ENCODE peak calls at places on chromosomes 5 and 9, in seven cellular contexts. One of them, this sample, is unnamed. For H3K36me3, the result is how much of the 10 kb centered on the place peaks cover.

GRCh38 chr9:82242285-82242963 is 253.9 kb downstream of the SPATA31D1 start:
- DNase-seq in SK-N-SH: no peak
- DNase-seq in HepG2: no peak
- DNase-seq in PC-3: no peak
- DNase-seq in neural progenitor cell: no peak
- DNase-seq in K562: no peak
- DNase-seq in OCI-LY7: peak
- DNase-seq in this sample: no peak

GRCh38 chr9:128002959-128003358 is 22.2 kb upstream of the EEIG1 start:
- DNase-seq in K562: no peak
- DNase-seq in PC-3: no peak
- DNase-seq in OCI-LY7: no peak
- DNase-seq in SK-N-SH: peak
- DNase-seq in neural progenitor cell: no peak
- DNase-seq in HepG2: no peak
- DNase-seq in this sample: no peak

GRCh38 chr5:123360910-123361309 is 62.3 kb downstream of the CEP120 start:
- DNase-seq in neural progenitor cell: no peak
- DNase-seq in PC-3: no peak
- DNase-seq in SK-N-SH: no peak
- DNase-seq in K562: no peak
- DNase-seq in OCI-LY7: no peak
- DNase-seq in HepG2: no peak
- DNase-seq in this sample: no peak

GRCh38 chr9:99572529-99572928 is 249.2 kb upstream of the NR4A3 start:
- DNase-seq in neural progenitor cell: no peak
- DNase-seq in PC-3: no peak
- DNase-seq in K562: no peak
- DNase-seq in SK-N-SH: no peak
- DNase-seq in HepG2: no peak
- DNase-seq in OCI-LY7: no peak
- DNase-seq in this sample: no peak

GRCh38 chr5:9505215-9505614 is 40.7 kb downstream of the SEMA5A start:
- DNase-seq in K562: no peak
- DNase-seq in OCI-LY7: no peak
- DNase-seq in PC-3: no peak
- DNase-seq in HepG2: no peak
- DNase-seq in neural progenitor cell: no peak
- DNase-seq in SK-N-SH: no peak
- DNase-seq in this sample: no peak

GRCh38 chr9:100505564-100506159 is 32.7 kb downstream of the TMEFF1 start:
- DNase-seq in OCI-LY7: peak
- DNase-seq in neural progenitor cell: peak
- DNase-seq in K562: peak
- DNase-seq in SK-N-SH: peak
- DNase-seq in HepG2: peak
- DNase-seq in PC-3: peak
- DNase-seq in this sample: peak

GRCh38 chr5:169875091-169875727 is 105.1 kb downstream of the INSYN2B start:
- DNase-seq in SK-N-SH: no peak
- DNase-seq in PC-3: no peak
- DNase-seq in neural progenitor cell: no peak
- DNase-seq in OCI-LY7: no peak
- DNase-seq in HepG2: no peak
- DNase-seq in K562: no peak
- DNase-seq in this sample: no peak

GRCh38 chr5:36939969-36940858 is 63.6 kb downstream of the NIPBL start:
- DNase-seq in PC-3: peak
- DNase-seq in neural progenitor cell: no peak
- DNase-seq in K562: no peak
- DNase-seq in HepG2: no peak
- DNase-seq in SK-N-SH: no peak
- DNase-seq in OCI-LY7: no peak
- DNase-seq in this sample: no peak

GRCh38 chr9:123657921-123658320 is 272.0 kb downstream of the DENND1A start:
- DNase-seq in SK-N-SH: no peak
- DNase-seq in K562: no peak
- DNase-seq in neural progenitor cell: no peak
- DNase-seq in PC-3: no peak
- DNase-seq in HepG2: no peak
- DNase-seq in OCI-LY7: no peak
- DNase-seq in this sample: no peak

GRCh38 chr5:88948746-88949600 is 66.0 kb upstream of the MEF2C start:
- DNase-seq in OCI-LY7: no peak
- DNase-seq in neural progenitor cell: no peak
- DNase-seq in SK-N-SH: no peak
- DNase-seq in PC-3: no peak
- DNase-seq in HepG2: no peak
- DNase-seq in K562: no peak
- DNase-seq in this sample: no peak

GRCh38 chr9:35914307-35914807 is 5.1 kb downstream of the SPAAR start:
- DNase-seq in K562: peak
- DNase-seq in OCI-LY7: peak
- DNase-seq in PC-3: no peak
- DNase-seq in HepG2: peak
- DNase-seq in neural progenitor cell: peak
- DNase-seq in SK-N-SH: peak
- DNase-seq in this sample: no peak

GRCh38 chr9:80516678-80517077 is 944.9 kb downstream of the TLE4 start:
- DNase-seq in SK-N-SH: no peak
- DNase-seq in OCI-LY7: no peak
- DNase-seq in K562: no peak
- DNase-seq in neural progenitor cell: no peak
- DNase-seq in HepG2: no peak
- DNase-seq in PC-3: no peak
- DNase-seq in this sample: no peak

GRCh38 chr9:37625262-37626147 is 25.2 kb upstream of the FRMPD1 start:
- DNase-seq in SK-N-SH: no peak
- DNase-seq in K562: no peak
- DNase-seq in PC-3: no peak
- DNase-seq in HepG2: no peak
- DNase-seq in OCI-LY7: no peak
- DNase-seq in neural progenitor cell: peak
- DNase-seq in this sample: no peak

GRCh38 chr5:40033411-40033810 is 608.6 kb upstream of the DAB2 start:
- DNase-seq in SK-N-SH: no peak
- DNase-seq in HepG2: no peak
- DNase-seq in neural progenitor cell: no peak
- DNase-seq in PC-3: no peak
- DNase-seq in OCI-LY7: peak
- DNase-seq in K562: no peak
- DNase-seq in this sample: no peak

GRCh38 chr5:80219381-80219780 is 36.5 kb downstream of the SERINC5 start:
- DNase-seq in K562: no peak
- DNase-seq in HepG2: no peak
- DNase-seq in PC-3: no peak
- DNase-seq in OCI-LY7: no peak
- DNase-seq in neural progenitor cell: no peak
- DNase-seq in SK-N-SH: no peak
- DNase-seq in this sample: no peak

GRCh38 chr9:77997611-77998349 is 33.8 kb downstream of the GNAQ start:
- DNase-seq in K562: no peak
- DNase-seq in HepG2: no peak
- DNase-seq in PC-3: no peak
- DNase-seq in neural progenitor cell: no peak
- DNase-seq in SK-N-SH: peak
- DNase-seq in OCI-LY7: no peak
- DNase-seq in this sample: no peak

GRCh38 chr5:18264126-18264882 is 630.0 kb downstream of the TAF11L14 start:
- DNase-seq in neural progenitor cell: no peak
- DNase-seq in HepG2: no peak
- DNase-seq in PC-3: no peak
- DNase-seq in K562: no peak
- DNase-seq in OCI-LY7: no peak
- DNase-seq in SK-N-SH: no peak
- DNase-seq in this sample: no peak

GRCh38 chr5:140246378-140247122 is 56.4 kb downstream of the PFDN1 start:
- DNase-seq in SK-N-SH: peak
- DNase-seq in HepG2: no peak
- DNase-seq in OCI-LY7: no peak
- DNase-seq in PC-3: peak
- DNase-seq in neural progenitor cell: no peak
- DNase-seq in K562: no peak
- DNase-seq in this sample: peak

GRCh38 chr5:56941981-56942380 is 9.9 kb downstream of the MIER3 start:
- DNase-seq in PC-3: no peak
- DNase-seq in OCI-LY7: no peak
- DNase-seq in SK-N-SH: peak
- DNase-seq in HepG2: no peak
- DNase-seq in neural progenitor cell: no peak
- DNase-seq in K562: no peak
- DNase-seq in this sample: no peak
- H3K36me3 ChIP-seq in PC-3: under half
- H3K36me3 ChIP-seq in OCI-LY7: half or more
- H3K36me3 ChIP-seq in SK-N-SH: half or more
- H3K36me3 ChIP-seq in HepG2: half or more
- H3K36me3 ChIP-seq in neural progenitor cell: under half
- H3K36me3 ChIP-seq in K562: half or more
- H3K36me3 ChIP-seq in this sample: under half

GRCh38 chr9:3957296-3957695 is 342.6 kb downstream of the GLIS3 start:
- DNase-seq in neural progenitor cell: no peak
- DNase-seq in K562: no peak
- DNase-seq in PC-3: no peak
- DNase-seq in SK-N-SH: no peak
- DNase-seq in HepG2: no peak
- DNase-seq in OCI-LY7: no peak
- DNase-seq in this sample: no peak

GRCh38 chr9:3954950-3955670 is 344.8 kb downstream of the GLIS3 start:
- DNase-seq in OCI-LY7: no peak
- DNase-seq in HepG2: no peak
- DNase-seq in SK-N-SH: no peak
- DNase-seq in K562: peak
- DNase-seq in neural progenitor cell: peak
- DNase-seq in PC-3: no peak
- DNase-seq in this sample: no peak

GRCh38 chr9:3960661-3961144 is 339.2 kb downstream of the GLIS3 start:
- DNase-seq in PC-3: peak
- DNase-seq in neural progenitor cell: peak
- DNase-seq in K562: no peak
- DNase-seq in SK-N-SH: no peak
- DNase-seq in HepG2: no peak
- DNase-seq in OCI-LY7: no peak
- DNase-seq in this sample: peak

GRCh38 chr9:3954228-3954949 is 345.5 kb downstream of the GLIS3 start:
- DNase-seq in PC-3: no peak
- DNase-seq in SK-N-SH: no peak
- DNase-seq in K562: no peak
- DNase-seq in HepG2: no peak
- DNase-seq in neural progenitor cell: peak
- DNase-seq in OCI-LY7: no peak
- DNase-seq in this sample: no peak

DNA sequence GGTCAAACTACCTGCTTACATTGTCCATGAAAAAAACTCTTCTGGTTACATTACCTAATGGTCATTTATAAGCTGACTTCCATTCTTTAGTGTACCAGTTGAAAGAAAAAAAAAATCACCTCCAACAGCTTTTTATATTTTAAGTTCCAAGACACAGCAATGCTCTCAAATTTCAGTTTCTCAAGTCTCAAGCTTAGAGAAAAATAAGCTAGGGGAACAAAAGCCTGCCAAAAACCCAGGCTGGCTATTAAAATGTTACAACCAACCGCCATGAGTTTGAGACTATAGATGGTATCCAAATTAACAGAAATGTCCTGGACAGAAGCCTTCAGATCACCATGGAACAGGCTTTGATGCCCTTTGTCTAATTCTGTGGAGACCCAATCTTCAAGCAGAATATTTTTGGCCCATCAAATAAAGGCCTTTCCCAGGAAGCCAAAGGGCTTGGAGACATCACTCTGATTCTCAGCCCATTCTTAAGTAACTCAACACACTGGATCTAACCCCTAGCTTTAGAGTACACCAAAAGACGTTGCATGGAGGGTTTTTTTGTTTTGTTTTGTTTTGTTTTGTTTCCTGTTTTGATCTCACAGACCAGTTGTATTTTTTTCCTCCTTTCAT is 343.7 kb downstream of the GLIS3 start:
- DNase-seq in K562: no peak
- DNase-seq in OCI-LY7: no peak
- DNase-seq in PC-3: no peak
- DNase-seq in HepG2: no peak
- DNase-seq in neural progenitor cell: no peak
- DNase-seq in SK-N-SH: no peak
- DNase-seq in this sample: no peak
- H3K4me2 ChIP-seq in K562: no peak
- H3K4me2 ChIP-seq in OCI-LY7: no peak
- H3K4me2 ChIP-seq in PC-3: no peak
- H3K4me2 ChIP-seq in HepG2: no peak
- H3K4me2 ChIP-seq in neural progenitor cell: peak
- H3K4me2 ChIP-seq in SK-N-SH: no peak
- H3K4me2 ChIP-seq in this sample: no peak

GRCh38 chr9:114046876-114047275 is 31.2 kb downstream of the AMBP start:
- DNase-seq in OCI-LY7: no peak
- DNase-seq in HepG2: no peak
- DNase-seq in PC-3: peak
- DNase-seq in SK-N-SH: no peak
- DNase-seq in neural progenitor cell: no peak
- DNase-seq in K562: no peak
- DNase-seq in this sample: peak
- H3K36me3 ChIP-seq in OCI-LY7: under half
- H3K36me3 ChIP-seq in HepG2: under half
- H3K36me3 ChIP-seq in PC-3: under half
- H3K36me3 ChIP-seq in SK-N-SH: under half
- H3K36me3 ChIP-seq in neural progenitor cell: under half
- H3K36me3 ChIP-seq in K562: under half
- H3K36me3 ChIP-seq in this sample: under half

GRCh38 chr5:133412661-133413060 is 199.7 kb downstream of the FSTL4 start:
- DNase-seq in OCI-LY7: no peak
- DNase-seq in SK-N-SH: no peak
- DNase-seq in neural progenitor cell: no peak
- DNase-seq in PC-3: peak
- DNase-seq in K562: no peak
- DNase-seq in HepG2: no peak
- DNase-seq in this sample: no peak

GRCh38 chr5:133420440-133421301 is 191.7 kb downstream of the FSTL4 start:
- DNase-seq in HepG2: no peak
- DNase-seq in OCI-LY7: no peak
- DNase-seq in SK-N-SH: no peak
- DNase-seq in K562: no peak
- DNase-seq in PC-3: no peak
- DNase-seq in neural progenitor cell: no peak
- DNase-seq in this sample: no peak

GRCh38 chr5:133410335-133410828 is 202.0 kb downstream of the FSTL4 start:
- DNase-seq in PC-3: no peak
- DNase-seq in OCI-LY7: no peak
- DNase-seq in SK-N-SH: no peak
- DNase-seq in neural progenitor cell: no peak
- DNase-seq in K562: no peak
- DNase-seq in HepG2: no peak
- DNase-seq in this sample: no peak

GRCh38 chr5:133415906-133416305 is 196.4 kb downstream of the FSTL4 start:
- DNase-seq in K562: no peak
- DNase-seq in OCI-LY7: no peak
- DNase-seq in HepG2: no peak
- DNase-seq in SK-N-SH: no peak
- DNase-seq in neural progenitor cell: no peak
- DNase-seq in PC-3: no peak
- DNase-seq in this sample: no peak

DNA sequence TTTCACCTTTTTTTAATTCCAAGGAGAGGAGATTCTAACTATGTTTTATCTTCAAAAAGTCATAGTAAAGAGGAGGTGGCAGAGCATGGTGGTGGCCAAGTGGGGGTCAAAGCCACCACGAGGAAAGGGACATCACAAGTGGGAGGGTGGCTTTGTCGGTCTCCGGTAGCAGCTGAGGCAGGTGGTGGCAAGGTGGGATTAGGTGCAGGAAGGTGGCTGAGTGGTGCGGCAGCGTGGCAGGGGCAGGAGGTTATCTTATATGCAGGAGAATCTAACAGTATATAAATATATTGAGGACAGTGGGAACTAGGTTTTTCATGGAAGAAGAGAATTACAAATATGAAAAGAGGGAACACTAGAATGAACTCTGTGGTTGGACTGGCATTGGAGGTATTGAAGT is 196.8 kb downstream of the FSTL4 start:
- DNase-seq in HepG2: no peak
- DNase-seq in K562: no peak
- DNase-seq in neural progenitor cell: no peak
- DNase-seq in PC-3: no peak
- DNase-seq in SK-N-SH: no peak
- DNase-seq in OCI-LY7: no peak
- DNase-seq in this sample: no peak
- H3K4me2 ChIP-seq in HepG2: no peak
- H3K4me2 ChIP-seq in K562: no peak
- H3K4me2 ChIP-seq in neural progenitor cell: no peak
- H3K4me2 ChIP-seq in PC-3: no peak
- H3K4me2 ChIP-seq in SK-N-SH: no peak
- H3K4me2 ChIP-seq in OCI-LY7: no peak
- H3K4me2 ChIP-seq in this sample: no peak

This sample was measured in mammary epithelial cell.